ENCODE peak calls at places on chromosomes 6 and 20, in seven cellular contexts. E, B, M, Q, F, D and R are unnamed samples.

GRCh38 chr6:137216875-137217553 is 2.2 kb downstream of the IFNGR1 start:
- DNase-seq in F (no peak), E (no peak), D (no peak), M (peak; percentile 5), Q (no peak), B (peak; percentile 51), R (no peak)

GRCh38 chr6:87257565-87257964 is 64.8 kb upstream of the SMIM8 start:
- DNase-seq in Q (no peak), D (no peak), F (no peak), M (no peak), B (no peak), E (no peak), R (no peak)

GRCh38 chr6:44254957-44255808 is 2.1 kb downstream of the SLC35B2 start:
- DNase-seq in M (peak; percentile 33), F (no peak), E (no peak), D (peak; percentile 41), Q (no peak), B (no peak), R (peak; percentile 50)

GRCh38 chr20:54350415-54350814 is 125.0 kb upstream of the DOK5 start:
- DNase-seq in F (no peak), E (no peak), M (no peak), D (no peak), Q (no peak), B (no peak), R (peak; percentile 24)

GRCh38 chr20:23533161-23533560 is 35.1 kb downstream of the CST9L start:
- DNase-seq in M (no peak), E (no peak), F (no peak), Q (no peak), B (no peak), D (peak; percentile 32), R (no peak)

GRCh38 chr6:96626749-96627353 is 63.9 kb downstream of the FHL5 start:
- DNase-seq in E (peak; percentile 73), B (peak; percentile 49), D (peak; percentile 36), F (peak; percentile 57), M (no peak), Q (no peak), R (peak; percentile 1)

GRCh38 chr20:58179083-58179431 is 49.4 kb downstream of the ANKRD60 start:
- DNase-seq in B (peak; percentile 1), M (no peak), E (no peak), Q (no peak), F (no peak), D (no peak), R (no peak)

GRCh38 chr20:9146649-9147048 is 77.8 kb downstream of the PLCB4 start:
- DNase-seq in D (no peak), F (no peak), E (no peak), B (no peak), Q (no peak), M (no peak), R (no peak)

GRCh38 chr6:98014791-98015201 is 731.8 kb upstream of the MMS22L start:
- DNase-seq in D (peak; percentile 3), B (no peak), F (no peak), E (peak; percentile 23), M (no peak), Q (no peak), R (no peak)

GRCh38 chr6:14470697-14471096 is 353.1 kb downstream of the CD83 start:
- DNase-seq in E (no peak), D (no peak), F (no peak), B (no peak), M (no peak), Q (no peak), R (no peak)

GRCh38 chr6:11230158-11231107 is 2.0 kb downstream of the NEDD9 start:
- DNase-seq in F (peak; percentile 3), Q (no peak), D (no peak), E (no peak), M (no peak), B (no peak), R (no peak)

GRCh38 chr6:27651371-27651732 is 178.4 kb upstream of the ZNF184 start:
- DNase-seq in M (peak; percentile 45), B (no peak), D (peak; percentile 85), F (peak; percentile 44), Q (peak; percentile 21), E (no peak), R (no peak)

GRCh38 chr6:14736231-14736953 is 509.5 kb upstream of the JARID2 start:
- DNase-seq in E (no peak), D (no peak), F (no peak), M (no peak), Q (no peak), B (no peak), R (no peak)

GRCh38 chr6:25842526-25842925 is 10.7 kb upstream of the SLC17A1 start:
- DNase-seq in M (no peak), Q (no peak), F (no peak), D (no peak), E (no peak), B (no peak), R (no peak)

GRCh38 chr20:5652626-5653573 is 97.3 kb upstream of the SHLD1 start:
- DNase-seq in B (no peak), Q (no peak), F (no peak), D (no peak), E (no peak), M (no peak), R (peak; percentile 39)

GRCh38 chr6:158205220-158205944 is 37.2 kb downstream of the GTF2H5 start:
- DNase-seq in F (no peak), B (no peak), D (peak; percentile 60), M (peak; percentile 31), E (no peak), Q (no peak), R (no peak)

GRCh38 chr6:160102956-160103824 is 18.4 kb upstream of the SLC22A1 start:
- DNase-seq in D (peak; percentile 77), F (peak; percentile 34), Q (peak; percentile 8), B (no peak), M (peak; percentile 26), E (no peak), R (peak; percentile 51)

GRCh38 chr6:121382467-121383121 is 48.3 kb upstream of the TBC1D32 start:
- DNase-seq in E (peak; percentile 6), Q (no peak), B (no peak), F (peak; percentile 83), M (no peak), D (peak; percentile 70), R (no peak)

GRCh38 chr6:136317023-136317649 is 27.5 kb upstream of the BCLAF1 start:
- DNase-seq in F (peak; percentile 46), Q (peak; percentile 38), M (peak; percentile 46), E (peak; percentile 51), B (peak; percentile 85), D (peak; percentile 75), R (peak; percentile 80)

GRCh38 chr6:97440590-97441176 is 157.7 kb upstream of the MMS22L start:
- DNase-seq in Q (peak; percentile 36), D (peak; percentile 72), E (peak; percentile 57), F (peak; percentile 63), B (peak; percentile 95), M (peak; percentile 8), R (peak; percentile 5)

GRCh38 chr6:111691345-111692225 is 85.9 kb upstream of the TRAF3IP2 start:
- DNase-seq in D (no peak), Q (no peak), B (no peak), F (no peak), M (no peak), E (peak; percentile 68), R (peak; percentile 65)

GRCh38 chr6:44627091-44627878 is 239.8 kb downstream of the CDC5L start:
- DNase-seq in Q (no peak), F (no peak), M (no peak), B (peak; percentile 48), E (no peak), D (peak; percentile 85), R (no peak)

GRCh38 chr20:37859406-37860171 is 43.3 kb upstream of the VSTM2L start:
- DNase-seq in F (no peak), B (no peak), Q (no peak), M (no peak), D (no peak), E (no peak), R (no peak)

GRCh38 chr20:51400051-51400926 is 142.2 kb downstream of the NFATC2 start:
- DNase-seq in D (no peak), E (no peak), Q (no peak), M (no peak), F (no peak), B (peak; percentile 69), R (no peak)

GRCh38 chr6:43977404-43978111 is 149.7 kb downstream of the MRPL14 start:
- DNase-seq in M (no peak), F (peak; percentile 21), E (no peak), D (no peak), Q (no peak), B (no peak), R (no peak)

GRCh38 chr20:2088904-2089303 is 12.7 kb upstream of the STK35 start:
- DNase-seq in Q (no peak), E (no peak), B (no peak), M (no peak), D (no peak), F (no peak), R (no peak)

GRCh38 chr6:46959419-46959818 is 37.7 kb upstream of the ADGRF5 start:
- DNase-seq in F (no peak), E (no peak), B (no peak), Q (no peak), M (no peak), D (no peak), R (no peak)

GRCh38 chr6:24910331-24910849 is 25.4 kb downstream of the RIPOR2 start:
- DNase-seq in D (peak; percentile 40), F (no peak), Q (no peak), E (peak; percentile 69), M (peak; percentile 45), B (no peak), R (no peak)

GRCh38 chr6:28274888-28275287 is 6.5 kb upstream of the PGBD1 start:
- DNase-seq in Q (no peak), E (no peak), F (no peak), D (no peak), B (no peak), M (no peak), R (no peak)

GRCh38 chr6:108651781-108652227 is 91.1 kb downstream of the FOXO3 start:
- DNase-seq in F (no peak), M (no peak), Q (no peak), B (no peak), D (no peak), E (no peak), R (peak; percentile 88)

GRCh38 chr6:8446391-8446790 is 11.0 kb upstream of the SLC35B3 start:
- DNase-seq in F (no peak), D (peak; percentile 26), B (no peak), E (no peak), Q (no peak), M (no peak), R (no peak)

GRCh38 chr20:46557231-46557956 is 6.9 kb upstream of the OCSTAMP start:
- DNase-seq in M (no peak), D (no peak), B (no peak), F (no peak), Q (no peak), E (no peak), R (peak; percentile 48)